ENCODE peak calls at places on chromosomes 6 and 20, in nine cellular contexts. N is cardiac fibroblast, E is endodermal cell, U is right atrium auricular region, X is left ventricle myocardium inferior, Q is Peyer's patch, V is fibroblast of lung, F is right lobe of liver, L is fibroblast of villous mesenchyme. A is an unnamed sample.

GRCh38 chr6:166855416-166855815 is 100.9 kb downstream of the RNASET2 start:
- DNase-seq in N (no peak), E (no peak), U (no peak), X (no peak), Q (no peak), V (no peak), F (no peak), L (peak), A (no peak)

GRCh38 chr20:61934716-61935530 is 130.8 kb downstream of the TAF4 start:
- DNase-seq in N (no peak), E (peak), U (no peak), X (no peak), Q (no peak), V (no peak), F (no peak), L (peak), A (no peak)

GRCh38 chr20:25038591-25039015 is 19.3 kb downstream of the ACSS1 start:
- DNase-seq in N (no peak), E (no peak), U (no peak), X (no peak), Q (no peak), V (no peak), F (no peak), L (no peak), A (no peak)

GRCh38 chr20:11995750-11996567 is 78.3 kb downstream of the BTBD3 start:
- DNase-seq in N (no peak), E (no peak), U (no peak), X (no peak), Q (no peak), V (no peak), F (no peak), L (no peak), A (no peak)

GRCh38 chr20:4808872-4809271 is 87.2 kb downstream of the PRND start:
- DNase-seq in N (no peak), E (no peak), U (no peak), X (no peak), Q (no peak), V (peak), F (no peak), L (no peak), A (no peak)

GRCh38 chr6:13466304-13467215 is 20.8 kb downstream of the GFOD1 start:
- DNase-seq in N (no peak), E (peak), U (no peak), X (no peak), Q (no peak), V (peak), F (no peak), L (no peak), A (no peak)

GRCh38 chr6:22251331-22251730 is 45.5 kb downstream of the PRL start:
- DNase-seq in N (peak), E (no peak), U (no peak), X (no peak), Q (no peak), V (peak), F (no peak), L (peak), A (peak)

GRCh38 chr6:85362652-85363310 is 87.1 kb upstream of the NT5E start:
- DNase-seq in N (no peak), E (no peak), U (no peak), X (no peak), Q (no peak), V (peak), F (no peak), L (peak), A (peak)

GRCh38 chr6:151808331-151809241 is 1.1 kb downstream of the ESR1 start:
- DNase-seq in N (no peak), E (peak), U (no peak), X (no peak), Q (no peak), V (peak), F (no peak), L (no peak), A (no peak)

GRCh38 chr6:105495515-105495914 is 92.6 kb upstream of the PREP start:
- DNase-seq in N (no peak), E (no peak), U (no peak), X (no peak), Q (no peak), V (no peak), F (no peak), L (no peak), A (no peak)

GRCh38 chr6:81552644-81553043 is 199.8 kb downstream of the TENT5A start:
- DNase-seq in N (no peak), E (no peak), U (no peak), X (no peak), Q (no peak), V (no peak), F (no peak), L (peak), A (no peak)

GRCh38 chr6:138593100-138593877 is 94.0 kb upstream of the NHSL1 start:
- DNase-seq in N (peak), E (peak), U (peak), X (no peak), Q (peak), V (peak), F (peak), L (peak), A (peak)

GRCh38 chr20:60851826-60852704 is 400.0 kb upstream of the CDH4 start:
- DNase-seq in N (no peak), E (peak), U (no peak), X (no peak), Q (no peak), V (no peak), F (no peak), L (no peak), A (no peak)

GRCh38 chr6:53792973-53793317 is 1.9 kb upstream of the LRRC1 start:
- DNase-seq in N (no peak), E (no peak), U (no peak), X (no peak), Q (no peak), V (no peak), F (no peak), L (no peak), A (no peak)

GRCh38 chr20:9051508-9051907 is 17.4 kb upstream of the PLCB4 start:
- DNase-seq in N (peak), E (no peak), U (no peak), X (no peak), Q (no peak), V (peak), F (no peak), L (peak), A (peak)

GRCh38 chr20:24966317-24967012 is 17.4 kb downstream of the CST7 start:
- DNase-seq in N (no peak), E (peak), U (peak), X (no peak), Q (no peak), V (no peak), F (no peak), L (no peak), A (no peak)

GRCh38 chr6:135128268-135128914 is 52.7 kb upstream of the MYB start:
- DNase-seq in N (no peak), E (no peak), U (no peak), X (no peak), Q (peak), V (no peak), F (no peak), L (no peak), A (no peak)

GRCh38 chr20:8305449-8305978 is 173.4 kb downstream of the PLCB1 start:
- DNase-seq in N (peak), E (peak), U (no peak), X (peak), Q (peak), V (peak), F (peak), L (peak), A (no peak)

GRCh38 chr6:140044626-140045025 is 670.2 kb upstream of the CITED2 start:
- DNase-seq in N (no peak), E (no peak), U (no peak), X (no peak), Q (no peak), V (no peak), F (no peak), L (no peak), A (no peak)

GRCh38 chr20:53778041-53778516 is 184.4 kb upstream of the ZNF217 start:
- DNase-seq in N (no peak), E (no peak), U (peak), X (peak), Q (no peak), V (no peak), F (peak), L (no peak), A (no peak)

GRCh38 chr20:37256286-37256685 is 5.3 kb downstream of the GHRH start:
- DNase-seq in N (no peak), E (no peak), U (no peak), X (no peak), Q (no peak), V (no peak), F (no peak), L (no peak), A (no peak)

GRCh38 chr6:43705996-43706395 is 18.4 kb upstream of the MRPS18A start:
- DNase-seq in N (peak), E (no peak), U (no peak), X (no peak), Q (no peak), V (peak), F (no peak), L (peak), A (no peak)

GRCh38 chr20:44772636-44773035 is 27.0 kb downstream of the KCNK15 start:
- DNase-seq in N (no peak), E (no peak), U (no peak), X (no peak), Q (no peak), V (no peak), F (no peak), L (no peak), A (no peak)

GRCh38 chr6:110950443-110950842 is 8.1 kb upstream of the GTF3C6 start:
- DNase-seq in N (no peak), E (no peak), U (no peak), X (no peak), Q (peak), V (no peak), F (no peak), L (no peak), A (no peak)

GRCh38 chr20:17628101-17628841 is 53.8 kb downstream of the RRBP1 start:
- DNase-seq in N (no peak), E (peak), U (no peak), X (peak), Q (no peak), V (no peak), F (no peak), L (no peak), A (no peak)

GRCh38 chr6:84764332-84765049 is at the start of gene TBX18:
- DNase-seq in N (peak), E (peak), U (peak), X (peak), Q (peak), V (peak), F (peak), L (peak), A (peak)

GRCh38 chr6:107763959-107764358 is 60.2 kb downstream of the SCML4 start:
- DNase-seq in N (peak), E (no peak), U (no peak), X (no peak), Q (no peak), V (peak), F (no peak), L (peak), A (no peak)

GRCh38 chr6:31139599-31139998 is 733 bp upstream of the PSORS1C2 start:
- DNase-seq in N (no peak), E (peak), U (no peak), X (no peak), Q (no peak), V (no peak), F (no peak), L (no peak), A (no peak)

GRCh38 chr20:59469266-59470252 is 134.8 kb upstream of the PHACTR3 start:
- DNase-seq in N (no peak), E (peak), U (no peak), X (no peak), Q (no peak), V (no peak), F (no peak), L (no peak), A (no peak)

GRCh38 chr6:112311950-112312547 is 35.1 kb upstream of the RFPL4B start:
- DNase-seq in N (peak), E (no peak), U (no peak), X (no peak), Q (no peak), V (peak), F (no peak), L (peak), A (no peak)

GRCh38 chr6:31403283-31403989 is at the start of gene MICA:
- DNase-seq in N (peak), E (peak), U (peak), X (peak), Q (peak), V (peak), F (peak), L (peak), A (no peak)

GRCh38 chr6:129136751-129137150 is 253.8 kb downstream of the LAMA2 start:
- DNase-seq in N (no peak), E (no peak), U (no peak), X (no peak), Q (no peak), V (no peak), F (no peak), L (no peak), A (no peak)

GRCh38 chr20:4854502-4854901 is 132.8 kb downstream of the PRND start:
- DNase-seq in N (no peak), E (no peak), U (no peak), X (no peak), Q (no peak), V (no peak), F (no peak), L (no peak), A (no peak)

GRCh38 chr6:152904678-152905077 is 78.2 kb downstream of the FBXO5 start:
- DNase-seq in N (no peak), E (no peak), U (no peak), X (no peak), Q (no peak), V (no peak), F (no peak), L (no peak), A (no peak)

GRCh38 chr6:24890471-24890870 is 45.3 kb downstream of the RIPOR2 start:
- DNase-seq in N (no peak), E (no peak), U (no peak), X (no peak), Q (no peak), V (no peak), F (no peak), L (no peak), A (no peak)

GRCh38 chr6:24887520-24887919 is 48.2 kb downstream of the RIPOR2 start:
- DNase-seq in N (no peak), E (no peak), U (no peak), X (no peak), Q (no peak), V (no peak), F (no peak), L (no peak), A (no peak)

GRCh38 chr6:24893342-24893850 is 42.4 kb downstream of the RIPOR2 start:
- DNase-seq in N (no peak), E (no peak), U (no peak), X (no peak), Q (no peak), V (no peak), F (no peak), L (no peak), A (no peak)

GRCh38 chr6:24888967-24889366 is 46.8 kb downstream of the RIPOR2 start:
- DNase-seq in N (no peak), E (no peak), U (no peak), X (no peak), Q (no peak), V (no peak), F (no peak), L (no peak), A (no peak)

DNA sequence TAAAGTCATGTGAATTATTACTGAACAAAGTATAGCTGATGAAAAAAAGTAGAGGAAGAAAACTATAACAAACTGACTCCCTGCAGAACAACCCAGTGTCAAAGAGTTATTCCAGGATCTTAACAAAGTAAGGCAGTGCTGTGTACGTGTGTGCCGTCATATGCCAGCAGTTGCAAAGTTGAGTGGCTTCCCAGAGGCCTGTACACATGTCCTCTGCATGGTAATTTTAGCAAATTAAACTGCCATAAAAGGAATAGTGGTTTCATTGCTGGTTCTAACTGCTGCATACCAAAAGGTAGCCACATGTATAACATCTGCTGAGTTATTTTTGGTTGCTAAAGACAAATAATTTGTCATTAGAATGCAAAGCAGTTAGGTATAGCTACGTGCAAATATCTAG is 44.8 kb downstream of the RIPOR2 start:
- DNase-seq in N (no peak), E (no peak), U (no peak), X (no peak), Q (no peak), V (no peak), F (no peak), L (peak), A (no peak)
- H3K4me3 ChIP-seq in N (no peak), E (no peak), U (no peak), X (no peak), Q (no peak), V (no peak), F (no peak), L (no peak), A (no peak)

DNA sequence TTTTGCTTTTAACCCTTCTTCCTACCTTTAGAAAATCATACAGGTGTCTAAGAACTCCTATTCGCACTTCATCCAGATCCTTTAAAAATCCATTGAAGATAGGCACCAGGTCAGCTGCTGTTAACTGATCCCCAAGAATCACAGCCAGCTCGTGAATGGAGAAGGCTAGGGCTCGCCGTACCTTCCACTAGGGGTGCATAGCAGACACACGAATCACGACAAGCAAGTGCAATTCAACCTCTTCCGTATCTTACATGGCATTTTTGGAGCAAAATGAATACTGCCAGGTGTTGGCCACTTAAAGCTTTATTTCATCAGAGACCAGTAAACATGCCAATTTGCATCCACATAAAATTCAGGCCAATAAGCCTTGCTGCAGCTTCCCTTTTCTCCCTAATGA is 10.8 kb upstream of the ANKRD60 start:
- DNase-seq in N (no peak), E (no peak), U (no peak), X (no peak), Q (no peak), V (no peak), F (no peak), L (no peak), A (no peak)
- TF ChIP-seq CTCF in N (no peak), E (peak), U (no peak), X (no peak), Q (no peak), V (no peak), F (no peak), L (no peak), A (no peak)

GRCh38 chr6:11756292-11756691 is 22.3 kb downstream of the ADTRP start:
- DNase-seq in N (no peak), E (no peak), U (no peak), X (no peak), Q (no peak), V (no peak), F (no peak), L (no peak), A (no peak)

GRCh38 chr6:11755725-11756124 is 22.9 kb downstream of the ADTRP start:
- DNase-seq in N (peak), E (no peak), U (no peak), X (no peak), Q (no peak), V (no peak), F (no peak), L (no peak), A (no peak)

GRCh38 chr6:11754625-11755289 is 23.8 kb downstream of the ADTRP start:
- DNase-seq in N (peak), E (no peak), U (no peak), X (no peak), Q (no peak), V (no peak), F (no peak), L (no peak), A (no peak)

GRCh38 chr6:11752350-11752749 is 26.3 kb downstream of the ADTRP start:
- DNase-seq in N (no peak), E (no peak), U (no peak), X (no peak), Q (no peak), V (no peak), F (no peak), L (no peak), A (no peak)

GRCh38 chr6:11753798-11754197 is 24.8 kb downstream of the ADTRP start:
- DNase-seq in N (no peak), E (no peak), U (no peak), X (no peak), Q (no peak), V (no peak), F (no peak), L (no peak), A (no peak)
- H3K4me3 ChIP-seq in N (no peak), E (no peak), U (no peak), X (no peak), Q (no peak), V (no peak), F (no peak), L (no peak), A (no peak)

GRCh38 chr6:32967151-32968091 is 973 bp upstream of the BRD2 start:
- DNase-seq in N (peak), E (peak), U (no peak), X (no peak), Q (peak), V (peak), F (no peak), L (peak), A (no peak)
- TF ChIP-seq CTCF in N (peak), E (peak), U (peak), X (peak), Q (peak), V (peak), F (peak), L (peak), A (peak)

DNA sequence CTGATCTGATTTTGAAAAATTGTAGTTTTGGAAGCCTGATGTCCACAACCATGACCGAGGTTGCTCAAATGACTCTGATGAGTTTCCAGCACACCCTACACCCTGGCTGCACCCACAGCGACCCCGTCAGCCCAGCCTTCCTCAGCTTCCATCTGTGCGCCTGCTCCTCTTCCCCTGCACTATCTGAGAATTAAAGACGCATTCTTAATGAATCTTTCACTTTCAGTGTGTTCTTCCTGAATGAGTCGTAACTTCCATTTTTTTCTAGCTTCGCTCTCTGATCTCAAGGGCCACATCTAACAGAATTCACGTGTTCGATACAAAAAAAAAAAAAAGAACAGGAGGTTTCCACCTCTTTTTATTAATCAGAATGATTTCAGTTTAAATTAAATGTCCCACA is 21.3 kb upstream of the RREB1 start:
- DNase-seq in N (peak), E (no peak), U (no peak), X (peak), Q (peak), V (peak), F (no peak), L (peak), A (no peak)
- H3K4me3 ChIP-seq in N (no peak), E (no peak), U (peak), X (peak), Q (peak), V (peak), F (peak), L (peak), A (peak)

GRCh38 chr6:3259491-3259958 is 778 bp downstream of the PSMG4 start:
- DNase-seq in N (peak), E (peak), U (no peak), X (peak), Q (peak), V (no peak), F (no peak), L (peak), A (no peak)
- TF ChIP-seq CTCF in N (no peak), E (peak), U (no peak), X (no peak), Q (no peak), V (peak), F (no peak), L (no peak), A (no peak)

GRCh38 chr6:28648035-28648877 is 122.6 kb downstream of the GPX5 start:
- DNase-seq in N (peak), E (peak), U (no peak), X (no peak), Q (no peak), V (peak), F (no peak), L (peak), A (peak)
- H3K4me3 ChIP-seq in N (peak), E (peak), U (peak), X (peak), Q (no peak), V (peak), F (peak), L (peak), A (peak)

A was measured in AG09309.